ENCODE peak calls at places on chromosome 2, in ten cellular contexts. One of them, this sample, is unnamed.

GRCh38 chr2:26848336-26849055 is 564 bp downstream of the DPYSL5 start:
- DNase-seq in NCI-H510A treated with DMSO at 0.1 percent for 48 hours: peak; percentile 43
- DNase-seq in RPMI7951: no peak
- DNase-seq in HL-60: no peak
- DNase-seq in AG08396: peak; percentile 59
- DNase-seq in foreskin keratinocyte: no peak
- DNase-seq in OCI-M1: no peak
- DNase-seq in AG10803: no peak
- DNase-seq in sciatic nerve: no peak
- DNase-seq in progenitor cell of endocrine pancreas: peak; percentile 55
- DNase-seq in this sample: no peak

GRCh38 chr2:38586926-38587325 is 15.8 kb downstream of the HNRNPLL start:
- DNase-seq in NCI-H510A treated with DMSO at 0.1 percent for 48 hours: no peak
- DNase-seq in RPMI7951: no peak
- DNase-seq in HL-60: no peak
- DNase-seq in AG08396: no peak
- DNase-seq in foreskin keratinocyte: no peak
- DNase-seq in OCI-M1: no peak
- DNase-seq in AG10803: no peak
- DNase-seq in sciatic nerve: no peak
- DNase-seq in progenitor cell of endocrine pancreas: no peak
- DNase-seq in this sample: no peak

GRCh38 chr2:110716959-110717645 is 15.3 kb upstream of the ACOXL start:
- DNase-seq in NCI-H510A treated with DMSO at 0.1 percent for 48 hours: no peak
- DNase-seq in RPMI7951: peak; percentile 20
- DNase-seq in HL-60: no peak
- DNase-seq in AG08396: no peak
- DNase-seq in foreskin keratinocyte: no peak
- DNase-seq in OCI-M1: peak; percentile 45
- DNase-seq in AG10803: peak; percentile 17
- DNase-seq in sciatic nerve: no peak
- DNase-seq in progenitor cell of endocrine pancreas: no peak
- DNase-seq in this sample: no peak

GRCh38 chr2:148874868-148875341 is at the start of gene KIF5C:
- DNase-seq in NCI-H510A treated with DMSO at 0.1 percent for 48 hours: peak; percentile 62
- DNase-seq in RPMI7951: peak; percentile 78
- DNase-seq in HL-60: peak; percentile 24
- DNase-seq in AG08396: peak; percentile 92
- DNase-seq in foreskin keratinocyte: peak; percentile 41
- DNase-seq in OCI-M1: peak; percentile 35
- DNase-seq in AG10803: peak; percentile 57
- DNase-seq in sciatic nerve: peak; percentile 86
- DNase-seq in progenitor cell of endocrine pancreas: peak; percentile 81
- DNase-seq in this sample: no peak

GRCh38 chr2:173631123-173631450 is 276.4 kb downstream of the CDCA7 start:
- DNase-seq in NCI-H510A treated with DMSO at 0.1 percent for 48 hours: peak; percentile 93
- DNase-seq in RPMI7951: peak; percentile 51
- DNase-seq in HL-60: no peak
- DNase-seq in AG08396: no peak
- DNase-seq in foreskin keratinocyte: no peak
- DNase-seq in OCI-M1: no peak
- DNase-seq in AG10803: peak; percentile 26
- DNase-seq in sciatic nerve: no peak
- DNase-seq in progenitor cell of endocrine pancreas: no peak
- DNase-seq in this sample: no peak

GRCh38 chr2:39665811-39666488 is at the start of gene TMEM178A:
- DNase-seq in NCI-H510A treated with DMSO at 0.1 percent for 48 hours: no peak
- DNase-seq in RPMI7951: no peak
- DNase-seq in HL-60: no peak
- DNase-seq in AG08396: peak; percentile 49
- DNase-seq in foreskin keratinocyte: no peak
- DNase-seq in OCI-M1: no peak
- DNase-seq in AG10803: no peak
- DNase-seq in sciatic nerve: no peak
- DNase-seq in progenitor cell of endocrine pancreas: peak; percentile 20
- DNase-seq in this sample: no peak

GRCh38 chr2:218886461-218886947 is 5.9 kb downstream of the WNT10A start:
- DNase-seq in NCI-H510A treated with DMSO at 0.1 percent for 48 hours: no peak
- DNase-seq in RPMI7951: peak; percentile 80
- DNase-seq in HL-60: no peak
- DNase-seq in AG08396: no peak
- DNase-seq in foreskin keratinocyte: no peak
- DNase-seq in OCI-M1: no peak
- DNase-seq in AG10803: no peak
- DNase-seq in sciatic nerve: no peak
- DNase-seq in progenitor cell of endocrine pancreas: no peak
- DNase-seq in this sample: no peak

GRCh38 chr2:109555346-109555900 is 58.3 kb downstream of the SEPTIN10 start:
- DNase-seq in NCI-H510A treated with DMSO at 0.1 percent for 48 hours: no peak
- DNase-seq in RPMI7951: no peak
- DNase-seq in HL-60: no peak
- DNase-seq in AG08396: no peak
- DNase-seq in foreskin keratinocyte: no peak
- DNase-seq in OCI-M1: no peak
- DNase-seq in AG10803: peak; percentile 38
- DNase-seq in sciatic nerve: no peak
- DNase-seq in progenitor cell of endocrine pancreas: no peak
- DNase-seq in this sample: no peak

GRCh38 chr2:68762665-68763064 is 28.1 kb downstream of the ARHGAP25 start:
- DNase-seq in NCI-H510A treated with DMSO at 0.1 percent for 48 hours: no peak
- DNase-seq in RPMI7951: peak; percentile 33
- DNase-seq in HL-60: no peak
- DNase-seq in AG08396: no peak
- DNase-seq in foreskin keratinocyte: no peak
- DNase-seq in OCI-M1: peak; percentile 29
- DNase-seq in AG10803: no peak
- DNase-seq in sciatic nerve: no peak
- DNase-seq in progenitor cell of endocrine pancreas: no peak
- DNase-seq in this sample: no peak

GRCh38 chr2:47307066-47307465 is 95.9 kb upstream of the MSH2 start:
- DNase-seq in NCI-H510A treated with DMSO at 0.1 percent for 48 hours: no peak
- DNase-seq in RPMI7951: no peak
- DNase-seq in HL-60: no peak
- DNase-seq in AG08396: peak; percentile 60
- DNase-seq in foreskin keratinocyte: no peak
- DNase-seq in OCI-M1: no peak
- DNase-seq in AG10803: peak; percentile 69
- DNase-seq in sciatic nerve: no peak
- DNase-seq in progenitor cell of endocrine pancreas: no peak
- DNase-seq in this sample: no peak

GRCh38 chr2:50674876-50675275 is 357.1 kb downstream of the NRXN1 start:
- DNase-seq in NCI-H510A treated with DMSO at 0.1 percent for 48 hours: no peak
- DNase-seq in RPMI7951: no peak
- DNase-seq in HL-60: peak; percentile 0
- DNase-seq in AG08396: no peak
- DNase-seq in foreskin keratinocyte: no peak
- DNase-seq in OCI-M1: peak; percentile 40
- DNase-seq in AG10803: no peak
- DNase-seq in sciatic nerve: no peak
- DNase-seq in progenitor cell of endocrine pancreas: no peak
- DNase-seq in this sample: no peak

GRCh38 chr2:86393521-86394490 is 47.4 kb upstream of the KDM3A start:
- DNase-seq in NCI-H510A treated with DMSO at 0.1 percent for 48 hours: no peak
- DNase-seq in RPMI7951: peak; percentile 51
- DNase-seq in HL-60: no peak
- DNase-seq in AG08396: no peak
- DNase-seq in foreskin keratinocyte: peak; percentile 79
- DNase-seq in OCI-M1: peak; percentile 23
- DNase-seq in AG10803: no peak
- DNase-seq in sciatic nerve: no peak
- DNase-seq in progenitor cell of endocrine pancreas: no peak
- DNase-seq in this sample: no peak

GRCh38 chr2:205017912-205018311 is 472.6 kb downstream of the PARD3B start:
- DNase-seq in NCI-H510A treated with DMSO at 0.1 percent for 48 hours: no peak
- DNase-seq in RPMI7951: no peak
- DNase-seq in HL-60: no peak
- DNase-seq in AG08396: no peak
- DNase-seq in foreskin keratinocyte: no peak
- DNase-seq in OCI-M1: no peak
- DNase-seq in AG10803: no peak
- DNase-seq in sciatic nerve: no peak
- DNase-seq in progenitor cell of endocrine pancreas: no peak
- DNase-seq in this sample: no peak

GRCh38 chr2:45992021-45992745 is 305.0 kb upstream of the EPAS1 start:
- DNase-seq in NCI-H510A treated with DMSO at 0.1 percent for 48 hours: no peak
- DNase-seq in RPMI7951: peak; percentile 86
- DNase-seq in HL-60: peak; percentile 43
- DNase-seq in AG08396: peak; percentile 81
- DNase-seq in foreskin keratinocyte: peak; percentile 26
- DNase-seq in OCI-M1: no peak
- DNase-seq in AG10803: peak; percentile 99
- DNase-seq in sciatic nerve: no peak
- DNase-seq in progenitor cell of endocrine pancreas: no peak
- DNase-seq in this sample: no peak

GRCh38 chr2:191109888-191110287 is 40.9 kb downstream of the STAT4 start:
- DNase-seq in NCI-H510A treated with DMSO at 0.1 percent for 48 hours: peak; percentile 53
- DNase-seq in RPMI7951: no peak
- DNase-seq in HL-60: no peak
- DNase-seq in AG08396: no peak
- DNase-seq in foreskin keratinocyte: no peak
- DNase-seq in OCI-M1: no peak
- DNase-seq in AG10803: peak; percentile 10
- DNase-seq in sciatic nerve: no peak
- DNase-seq in progenitor cell of endocrine pancreas: no peak
- DNase-seq in this sample: no peak

GRCh38 chr2:234463626-234464290 is 33.1 kb downstream of the ARL4C start:
- DNase-seq in NCI-H510A treated with DMSO at 0.1 percent for 48 hours: peak; percentile 86
- DNase-seq in RPMI7951: no peak
- DNase-seq in HL-60: no peak
- DNase-seq in AG08396: peak; percentile 21
- DNase-seq in foreskin keratinocyte: peak; percentile 91
- DNase-seq in OCI-M1: no peak
- DNase-seq in AG10803: no peak
- DNase-seq in sciatic nerve: no peak
- DNase-seq in progenitor cell of endocrine pancreas: no peak
- DNase-seq in this sample: no peak

GRCh38 chr2:13009027-13009426 is 292.3 kb downstream of the TRIB2 start:
- DNase-seq in NCI-H510A treated with DMSO at 0.1 percent for 48 hours: no peak
- DNase-seq in RPMI7951: peak; percentile 51
- DNase-seq in HL-60: no peak
- DNase-seq in AG08396: no peak
- DNase-seq in foreskin keratinocyte: peak; percentile 66
- DNase-seq in OCI-M1: no peak
- DNase-seq in AG10803: peak; percentile 60
- DNase-seq in sciatic nerve: no peak
- DNase-seq in progenitor cell of endocrine pancreas: no peak
- DNase-seq in this sample: no peak

GRCh38 chr2:28413896-28414290 is 21.2 kb downstream of the FOSL2 start:
- DNase-seq in NCI-H510A treated with DMSO at 0.1 percent for 48 hours: no peak
- DNase-seq in RPMI7951: no peak
- DNase-seq in HL-60: no peak
- DNase-seq in AG08396: no peak
- DNase-seq in foreskin keratinocyte: no peak
- DNase-seq in OCI-M1: no peak
- DNase-seq in AG10803: no peak
- DNase-seq in sciatic nerve: no peak
- DNase-seq in progenitor cell of endocrine pancreas: no peak
- DNase-seq in this sample: no peak

GRCh38 chr2:236352761-236353593 is 88.8 kb upstream of the ASB18 start:
- DNase-seq in NCI-H510A treated with DMSO at 0.1 percent for 48 hours: peak; percentile 59
- DNase-seq in RPMI7951: peak; percentile 24
- DNase-seq in HL-60: no peak
- DNase-seq in AG08396: peak; percentile 47
- DNase-seq in foreskin keratinocyte: peak; percentile 2
- DNase-seq in OCI-M1: peak; percentile 44
- DNase-seq in AG10803: peak; percentile 28
- DNase-seq in sciatic nerve: no peak
- DNase-seq in progenitor cell of endocrine pancreas: no peak
- DNase-seq in this sample: no peak

GRCh38 chr2:206232287-206233035 is 42.0 kb upstream of the ZDBF2 start:
- DNase-seq in NCI-H510A treated with DMSO at 0.1 percent for 48 hours: peak; percentile 53
- DNase-seq in RPMI7951: no peak
- DNase-seq in HL-60: no peak
- DNase-seq in AG08396: no peak
- DNase-seq in foreskin keratinocyte: no peak
- DNase-seq in OCI-M1: no peak
- DNase-seq in AG10803: peak; percentile 15
- DNase-seq in sciatic nerve: no peak
- DNase-seq in progenitor cell of endocrine pancreas: no peak
- DNase-seq in this sample: no peak

GRCh38 chr2:71860381-71860926 is 287.2 kb downstream of the CYP26B1 start:
- DNase-seq in NCI-H510A treated with DMSO at 0.1 percent for 48 hours: no peak
- DNase-seq in RPMI7951: no peak
- DNase-seq in HL-60: no peak
- DNase-seq in AG08396: no peak
- DNase-seq in foreskin keratinocyte: no peak
- DNase-seq in OCI-M1: no peak
- DNase-seq in AG10803: no peak
- DNase-seq in sciatic nerve: no peak
- DNase-seq in progenitor cell of endocrine pancreas: no peak
- DNase-seq in this sample: no peak

GRCh38 chr2:224040753-224041152 is 1.7 kb upstream of the SERPINE2 start:
- DNase-seq in NCI-H510A treated with DMSO at 0.1 percent for 48 hours: no peak
- DNase-seq in RPMI7951: no peak
- DNase-seq in HL-60: no peak
- DNase-seq in AG08396: no peak
- DNase-seq in foreskin keratinocyte: no peak
- DNase-seq in OCI-M1: no peak
- DNase-seq in AG10803: no peak
- DNase-seq in sciatic nerve: no peak
- DNase-seq in progenitor cell of endocrine pancreas: no peak
- DNase-seq in this sample: no peak

GRCh38 chr2:176085861-176086771 is 2.4 kb upstream of the EVX2 start:
- DNase-seq in NCI-H510A treated with DMSO at 0.1 percent for 48 hours: peak; percentile 53
- DNase-seq in RPMI7951: peak; percentile 30
- DNase-seq in HL-60: no peak
- DNase-seq in AG08396: no peak
- DNase-seq in foreskin keratinocyte: no peak
- DNase-seq in OCI-M1: peak; percentile 61
- DNase-seq in AG10803: peak; percentile 26
- DNase-seq in sciatic nerve: no peak
- DNase-seq in progenitor cell of endocrine pancreas: no peak
- DNase-seq in this sample: no peak

GRCh38 chr2:224850081-224850480 is 133.9 kb upstream of the CCDC195 start:
- DNase-seq in NCI-H510A treated with DMSO at 0.1 percent for 48 hours: no peak
- DNase-seq in RPMI7951: peak; percentile 43
- DNase-seq in HL-60: no peak
- DNase-seq in AG08396: no peak
- DNase-seq in foreskin keratinocyte: no peak
- DNase-seq in OCI-M1: no peak
- DNase-seq in AG10803: no peak
- DNase-seq in sciatic nerve: no peak
- DNase-seq in progenitor cell of endocrine pancreas: no peak
- DNase-seq in this sample: no peak